ENCODE peak calls at places on chromosomes 16 and 17, in six cellular contexts. One of them, this sample, is unnamed.
A peak's percentile ranks its signal among the peaks of the same experiment; 100 is the strongest.

GRCh38 chr17:48577330-48577945 is 712 bp downstream of the HOXB4 start:
- ATAC-seq in heart left ventricle: no peak
- ATAC-seq in upper lobe of left lung: no peak
- ATAC-seq in body of pancreas: no peak
- ATAC-seq in K562: peak; percentile 0
- ATAC-seq in HCT116: peak; percentile 7
- ATAC-seq in this sample: no peak

GRCh38 chr17:233473-233941 is 52.1 kb upstream of the DOC2B start:
- ATAC-seq in K562: peak; percentile 27
- ATAC-seq in HCT116: no peak
- ATAC-seq in body of pancreas: no peak
- ATAC-seq in upper lobe of left lung: no peak
- ATAC-seq in heart left ventricle: peak; percentile 48
- ATAC-seq in this sample: no peak

GRCh38 chr16:29804455-29805231 is 1.7 kb upstream of the MAZ start:
- ATAC-seq in upper lobe of left lung: peak; percentile 52
- ATAC-seq in HCT116: no peak
- ATAC-seq in K562: peak; percentile 2
- ATAC-seq in heart left ventricle: peak; percentile 56
- ATAC-seq in body of pancreas: peak; percentile 1
- ATAC-seq in this sample: peak; percentile 2

GRCh38 chr16:60608971-60609370 is 1427.3 kb downstream of the CDH8 start:
- ATAC-seq in K562: no peak
- ATAC-seq in body of pancreas: no peak
- ATAC-seq in HCT116: no peak
- ATAC-seq in upper lobe of left lung: no peak
- ATAC-seq in heart left ventricle: no peak
- ATAC-seq in this sample: no peak

GRCh38 chr17:29212094-29212631 is 32.0 kb upstream of the MYO18A start:
- ATAC-seq in K562: no peak
- ATAC-seq in upper lobe of left lung: no peak
- ATAC-seq in heart left ventricle: no peak
- ATAC-seq in body of pancreas: no peak
- ATAC-seq in HCT116: no peak
- ATAC-seq in this sample: no peak

GRCh38 chr17:17886253-17886652 is 49.5 kb upstream of the SREBF1 start:
- ATAC-seq in body of pancreas: no peak
- ATAC-seq in HCT116: no peak
- ATAC-seq in upper lobe of left lung: no peak
- ATAC-seq in K562: no peak
- ATAC-seq in heart left ventricle: peak; percentile 53
- ATAC-seq in this sample: no peak

GRCh38 chr17:42027961-42028790 is 8.3 kb downstream of the NKIRAS2 start:
- ATAC-seq in HCT116: peak; percentile 77
- ATAC-seq in K562: peak; percentile 70
- ATAC-seq in upper lobe of left lung: no peak
- ATAC-seq in body of pancreas: no peak
- ATAC-seq in heart left ventricle: no peak
- ATAC-seq in this sample: no peak

GRCh38 chr16:79885320-79885719 is 284.8 kb upstream of the MAF start:
- ATAC-seq in upper lobe of left lung: no peak
- ATAC-seq in HCT116: no peak
- ATAC-seq in heart left ventricle: no peak
- ATAC-seq in body of pancreas: no peak
- ATAC-seq in K562: peak; percentile 56
- ATAC-seq in this sample: no peak

GRCh38 chr17:50560931-50561750 is 626 bp downstream of the CACNA1G start:
- ATAC-seq in K562: no peak
- ATAC-seq in HCT116: no peak
- ATAC-seq in upper lobe of left lung: no peak
- ATAC-seq in heart left ventricle: no peak
- ATAC-seq in body of pancreas: no peak
- ATAC-seq in this sample: no peak

GRCh38 chr16:6016530-6017184 is 919.1 kb upstream of the EEF2KMT start:
- ATAC-seq in body of pancreas: no peak
- ATAC-seq in K562: peak; percentile 67
- ATAC-seq in heart left ventricle: no peak
- ATAC-seq in upper lobe of left lung: no peak
- ATAC-seq in HCT116: no peak
- ATAC-seq in this sample: no peak

GRCh38 chr17:5513610-5514009 is 27.2 kb downstream of the MIS12 start:
- ATAC-seq in HCT116: no peak
- ATAC-seq in upper lobe of left lung: no peak
- ATAC-seq in body of pancreas: no peak
- ATAC-seq in heart left ventricle: no peak
- ATAC-seq in K562: no peak
- ATAC-seq in this sample: no peak

GRCh38 chr17:51913491-51913890 is 245.0 kb downstream of the CA10 start:
- ATAC-seq in HCT116: no peak
- ATAC-seq in K562: no peak
- ATAC-seq in upper lobe of left lung: no peak
- ATAC-seq in body of pancreas: no peak
- ATAC-seq in heart left ventricle: no peak
- ATAC-seq in this sample: no peak

GRCh38 chr17:67718325-67718941 is 697 bp downstream of the NOL11 start:
- ATAC-seq in body of pancreas: no peak
- ATAC-seq in HCT116: peak; percentile 29
- ATAC-seq in K562: peak; percentile 75
- ATAC-seq in heart left ventricle: peak; percentile 1
- ATAC-seq in upper lobe of left lung: no peak
- ATAC-seq in this sample: no peak

GRCh38 chr17:16463341-16464000 is 28.5 kb downstream of the LRRC75A start:
- ATAC-seq in K562: no peak
- ATAC-seq in HCT116: peak; percentile 80
- ATAC-seq in heart left ventricle: peak; percentile 87
- ATAC-seq in upper lobe of left lung: no peak
- ATAC-seq in body of pancreas: peak; percentile 74
- ATAC-seq in this sample: peak; percentile 20

GRCh38 chr16:81497690-81498089 is 53.1 kb downstream of the CMIP start:
- ATAC-seq in body of pancreas: no peak
- ATAC-seq in heart left ventricle: no peak
- ATAC-seq in upper lobe of left lung: no peak
- ATAC-seq in K562: no peak
- ATAC-seq in HCT116: no peak
- ATAC-seq in this sample: no peak

GRCh38 chr16:85146922-85147651 is 34.8 kb upstream of the CIBAR2 start:
- ATAC-seq in HCT116: no peak
- ATAC-seq in upper lobe of left lung: no peak
- ATAC-seq in K562: no peak
- ATAC-seq in body of pancreas: no peak
- ATAC-seq in heart left ventricle: peak; percentile 15
- ATAC-seq in this sample: no peak

GRCh38 chr17:62740066-62740465 is 68.0 kb downstream of the MARCHF10 start:
- ATAC-seq in HCT116: no peak
- ATAC-seq in K562: no peak
- ATAC-seq in heart left ventricle: peak; percentile 86
- ATAC-seq in upper lobe of left lung: no peak
- ATAC-seq in body of pancreas: no peak
- ATAC-seq in this sample: no peak

GRCh38 chr17:68709995-68710780 is 109.0 kb upstream of the FAM20A start:
- ATAC-seq in K562: no peak
- ATAC-seq in upper lobe of left lung: no peak
- ATAC-seq in heart left ventricle: no peak
- ATAC-seq in body of pancreas: no peak
- ATAC-seq in HCT116: no peak
- ATAC-seq in this sample: peak; percentile 39

GRCh38 chr16:85870159-85870558 is 28.8 kb upstream of the IRF8 start:
- ATAC-seq in HCT116: no peak
- ATAC-seq in upper lobe of left lung: no peak
- ATAC-seq in body of pancreas: no peak
- ATAC-seq in K562: no peak
- ATAC-seq in heart left ventricle: peak; percentile 59
- ATAC-seq in this sample: peak; percentile 43

GRCh38 chr16:81808933-81809480 is 29.9 kb downstream of the PLCG2 start:
- ATAC-seq in body of pancreas: no peak
- ATAC-seq in HCT116: peak; percentile 23
- ATAC-seq in upper lobe of left lung: no peak
- ATAC-seq in K562: peak; percentile 48
- ATAC-seq in heart left ventricle: no peak
- ATAC-seq in this sample: no peak

GRCh38 chr17:58498177-58498828 is 10.1 kb upstream of the HSF5 start:
- ATAC-seq in body of pancreas: no peak
- ATAC-seq in upper lobe of left lung: no peak
- ATAC-seq in heart left ventricle: no peak
- ATAC-seq in K562: no peak
- ATAC-seq in HCT116: no peak
- ATAC-seq in this sample: no peak
- H3K36me3 ChIP-seq in body of pancreas: no peaks in the 10 kb centered on the region
- H3K36me3 ChIP-seq in upper lobe of left lung: peaks cover 39% of the 10 kb centered on the region
- H3K36me3 ChIP-seq in heart left ventricle: peaks cover 98% of the 10 kb centered on the region
- H3K36me3 ChIP-seq in K562: peaks cover 83% of the 10 kb centered on the region
- H3K36me3 ChIP-seq in HCT116: peaks cover 39% of the 10 kb centered on the region
- H3K36me3 ChIP-seq in this sample: no peaks in the 10 kb centered on the region

GRCh38 chr16:1327619-1327947 is 5.9 kb upstream of the BAIAP3 start:
- ATAC-seq in HCT116: no peak
- ATAC-seq in upper lobe of left lung: no peak
- ATAC-seq in K562: no peak
- ATAC-seq in heart left ventricle: no peak
- ATAC-seq in body of pancreas: no peak
- ATAC-seq in this sample: no peak

GRCh38 chr16:1325261-1325660 is 8.2 kb upstream of the BAIAP3 start:
- ATAC-seq in upper lobe of left lung: no peak
- ATAC-seq in K562: peak; percentile 9
- ATAC-seq in body of pancreas: no peak
- ATAC-seq in HCT116: peak; percentile 7
- ATAC-seq in heart left ventricle: no peak
- ATAC-seq in this sample: no peak

GRCh38 chr16:1326946-1327618 is 6.4 kb upstream of the BAIAP3 start:
- ATAC-seq in K562: no peak
- ATAC-seq in upper lobe of left lung: no peak
- ATAC-seq in body of pancreas: no peak
- ATAC-seq in heart left ventricle: no peak
- ATAC-seq in HCT116: no peak
- ATAC-seq in this sample: no peak

GRCh38 chr16:1325673-1326371 is 7.6 kb upstream of the BAIAP3 start:
- ATAC-seq in HCT116: peak; percentile 23
- ATAC-seq in upper lobe of left lung: no peak
- ATAC-seq in K562: peak; percentile 34
- ATAC-seq in body of pancreas: no peak
- ATAC-seq in heart left ventricle: peak; percentile 37
- ATAC-seq in this sample: no peak

GRCh38 chr16:1326380-1326779 is 7.1 kb upstream of the BAIAP3 start:
- ATAC-seq in upper lobe of left lung: no peak
- ATAC-seq in HCT116: no peak
- ATAC-seq in heart left ventricle: no peak
- ATAC-seq in K562: no peak
- ATAC-seq in body of pancreas: no peak
- ATAC-seq in this sample: no peak
- TF ChIP-seq POLR2A in upper lobe of left lung: no peak
- TF ChIP-seq POLR2A in HCT116: no peak
- TF ChIP-seq POLR2A in heart left ventricle: no peak
- TF ChIP-seq POLR2A in K562: no peak
- TF ChIP-seq POLR2A in body of pancreas: no peak
- TF ChIP-seq POLR2A in this sample: no peak

GRCh38 chr17:36850794-36851193 is 86.5 kb upstream of the LHX1 start:
- ATAC-seq in upper lobe of left lung: no peak
- ATAC-seq in HCT116: peak; percentile 58
- ATAC-seq in heart left ventricle: no peak
- ATAC-seq in K562: peak; percentile 49
- ATAC-seq in body of pancreas: no peak
- ATAC-seq in this sample: no peak
- H3K4me3 ChIP-seq in upper lobe of left lung: no peak overlapping the region
- H3K4me3 ChIP-seq in HCT116: no peak overlapping the region
- H3K4me3 ChIP-seq in heart left ventricle: no peak overlapping the region
- H3K4me3 ChIP-seq in K562: no peak overlapping the region
- H3K4me3 ChIP-seq in body of pancreas: no peak overlapping the region
- H3K4me3 ChIP-seq in this sample: no peak overlapping the region

DNA sequence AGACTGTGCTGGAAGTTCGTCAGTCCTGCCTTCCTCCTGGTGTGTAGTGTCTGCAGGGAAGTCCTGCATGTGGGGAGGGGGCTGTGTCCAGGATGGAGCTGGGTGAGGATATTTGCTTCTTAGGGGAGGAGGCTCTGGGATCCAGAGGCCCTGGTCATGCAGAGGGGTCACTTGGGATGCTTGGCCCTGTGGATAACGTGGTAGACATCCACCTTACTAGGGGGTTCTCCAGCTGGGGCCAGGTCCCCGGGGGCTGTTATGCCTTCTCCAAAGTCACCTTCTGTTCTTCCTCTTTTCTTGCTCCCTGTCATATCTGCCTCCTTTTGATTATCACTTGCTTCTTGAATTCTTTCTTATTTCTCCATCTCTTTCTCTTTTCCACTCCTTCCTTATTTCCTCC is 43.8 kb downstream of the SLC6A2 start:
- ATAC-seq in HCT116: no peak
- ATAC-seq in heart left ventricle: no peak
- ATAC-seq in upper lobe of left lung: no peak
- ATAC-seq in K562: no peak
- ATAC-seq in body of pancreas: no peak
- ATAC-seq in this sample: no peak
- H3K36me3 ChIP-seq in HCT116: no peaks in the 10 kb centered on the region
- H3K36me3 ChIP-seq in heart left ventricle: no peaks in the 10 kb centered on the region
- H3K36me3 ChIP-seq in upper lobe of left lung: no peaks in the 10 kb centered on the region
- H3K36me3 ChIP-seq in K562: no peaks in the 10 kb centered on the region
- H3K36me3 ChIP-seq in body of pancreas: no peaks in the 10 kb centered on the region
- H3K36me3 ChIP-seq in this sample: no peaks in the 10 kb centered on the region

DNA sequence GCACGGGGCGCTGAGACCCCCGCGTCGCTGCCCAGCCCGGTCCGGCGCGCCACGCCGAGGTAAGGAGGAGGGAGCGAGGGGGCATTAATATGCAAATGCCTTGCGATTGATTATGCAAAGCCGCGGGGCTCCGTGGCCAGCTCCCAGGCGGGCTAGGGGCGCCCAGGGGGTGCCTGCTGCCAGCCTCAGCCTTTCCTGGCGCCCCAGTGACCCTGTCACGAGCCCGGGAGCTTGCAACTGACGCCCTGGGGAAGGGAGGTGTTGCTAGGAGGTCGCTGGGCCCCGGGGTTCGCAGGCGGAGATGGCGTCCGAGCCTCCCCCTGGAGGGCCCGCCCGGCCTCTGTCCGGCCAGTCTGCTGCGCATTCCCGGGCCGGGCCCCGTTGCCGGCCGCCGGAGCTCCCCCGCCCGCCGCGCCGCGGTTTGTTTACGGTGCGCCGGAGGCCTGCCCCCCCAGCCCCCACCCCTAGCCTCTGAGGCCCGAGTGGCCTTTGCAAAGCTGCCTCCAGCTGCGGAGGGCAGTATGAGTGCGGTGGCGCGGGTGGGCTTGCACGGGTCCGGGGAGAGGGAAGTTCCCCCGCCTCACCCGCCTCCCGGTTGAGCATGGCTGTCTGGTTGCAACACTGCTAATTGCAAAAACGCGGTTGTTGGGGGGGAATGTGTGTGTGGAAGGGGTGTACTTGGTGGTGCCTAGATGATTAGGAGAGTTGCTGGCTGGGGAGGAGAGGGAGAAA is 435 bp downstream of the THRA start:
- ATAC-seq in body of pancreas: peak; percentile 71
- ATAC-seq in heart left ventricle: peak; percentile 14
- ATAC-seq in HCT116: peak; percentile 81
- ATAC-seq in K562: peak; percentile 82
- ATAC-seq in upper lobe of left lung: peak; percentile 43
- ATAC-seq in this sample: peak; percentile 58
- TF ChIP-seq POLR2A in body of pancreas: peak; percentile 77
- TF ChIP-seq POLR2A in heart left ventricle: peak; percentile 46
- TF ChIP-seq POLR2A in HCT116: no peak
- TF ChIP-seq POLR2A in K562: peak; percentile 42
- TF ChIP-seq POLR2A in upper lobe of left lung: peak; percentile 75
- TF ChIP-seq POLR2A in this sample: peak; percentile 46

This sample was measured in gastroesophageal sphincter.